ENCODE peak calls at places on chromosomes 16 and 17, in eight cellular contexts. W is K562, S is stomach, E is SK-N-SH, F is ovary, J is transverse colon, D is A549, N is H1. I is an unnamed sample.

GRCh38 chr17:958712-959451 is 20.7 kb downstream of the NXN start:
- DNase-seq in S (no peak), J (no peak), N (no peak), W (no peak), D (no peak), F (no peak), E (no peak), I (no peak)

GRCh38 chr16:85187447-85187846 is 75.2 kb upstream of the CIBAR2 start:
- DNase-seq in D (no peak), F (no peak), E (no peak), W (no peak), N (no peak), S (no peak), J (no peak), I (no peak)

GRCh38 chr16:10098991-10099390 is 83.2 kb downstream of the GRIN2A start:
- DNase-seq in J (no peak), D (no peak), W (no peak), N (no peak), S (no peak), F (no peak), E (no peak), I (no peak)

GRCh38 chr16:85403693-85404092 is 209.4 kb upstream of the GSE1 start:
- DNase-seq in N (no peak), S (no peak), W (no peak), D (peak; percentile 28), E (no peak), F (no peak), J (no peak), I (no peak)

GRCh38 chr16:57268804-57269800 is 15.4 kb downstream of the PLLP start:
- DNase-seq in F (no peak), N (no peak), J (peak; percentile 88), E (peak; percentile 73), D (peak; percentile 40), S (peak; percentile 95), W (peak; percentile 80), I (no peak)

GRCh38 chr17:48972749-48973097 is 4.3 kb upstream of the GIP start:
- DNase-seq in J (no peak), D (no peak), W (no peak), E (no peak), S (no peak), N (no peak), F (no peak), I (no peak)

GRCh38 chr17:75386430-75386829 is 19.0 kb downstream of the GRB2 start:
- DNase-seq in E (no peak), D (no peak), F (no peak), J (no peak), S (no peak), N (no peak), W (no peak), I (no peak)

GRCh38 chr17:35588196-35588920 is 1.2 kb downstream of the AP2B1 start:
- DNase-seq in F (no peak), J (no peak), E (no peak), W (no peak), S (no peak), N (no peak), D (peak; percentile 93), I (no peak)

GRCh38 chr16:11347831-11348230 is 2.6 kb downstream of the RMI2 start:
- DNase-seq in N (no peak), D (no peak), S (no peak), W (no peak), E (no peak), F (no peak), J (no peak), I (no peak)

GRCh38 chr16:11348737-11349598 is 3.7 kb downstream of the RMI2 start:
- DNase-seq in E (no peak), W (no peak), D (no peak), F (no peak), N (no peak), J (no peak), S (no peak), I (no peak)

GRCh38 chr16:11349599-11350276 is 4.5 kb downstream of the RMI2 start:
- DNase-seq in W (no peak), F (peak; percentile 46), E (no peak), D (no peak), J (peak; percentile 49), N (no peak), S (peak; percentile 63), I (peak; percentile 57)

GRCh38 chr16:11353158-11353557 is 7.9 kb downstream of the RMI2 start:
- DNase-seq in S (no peak), E (no peak), J (no peak), F (no peak), D (no peak), W (no peak), N (no peak), I (no peak)

DNA sequence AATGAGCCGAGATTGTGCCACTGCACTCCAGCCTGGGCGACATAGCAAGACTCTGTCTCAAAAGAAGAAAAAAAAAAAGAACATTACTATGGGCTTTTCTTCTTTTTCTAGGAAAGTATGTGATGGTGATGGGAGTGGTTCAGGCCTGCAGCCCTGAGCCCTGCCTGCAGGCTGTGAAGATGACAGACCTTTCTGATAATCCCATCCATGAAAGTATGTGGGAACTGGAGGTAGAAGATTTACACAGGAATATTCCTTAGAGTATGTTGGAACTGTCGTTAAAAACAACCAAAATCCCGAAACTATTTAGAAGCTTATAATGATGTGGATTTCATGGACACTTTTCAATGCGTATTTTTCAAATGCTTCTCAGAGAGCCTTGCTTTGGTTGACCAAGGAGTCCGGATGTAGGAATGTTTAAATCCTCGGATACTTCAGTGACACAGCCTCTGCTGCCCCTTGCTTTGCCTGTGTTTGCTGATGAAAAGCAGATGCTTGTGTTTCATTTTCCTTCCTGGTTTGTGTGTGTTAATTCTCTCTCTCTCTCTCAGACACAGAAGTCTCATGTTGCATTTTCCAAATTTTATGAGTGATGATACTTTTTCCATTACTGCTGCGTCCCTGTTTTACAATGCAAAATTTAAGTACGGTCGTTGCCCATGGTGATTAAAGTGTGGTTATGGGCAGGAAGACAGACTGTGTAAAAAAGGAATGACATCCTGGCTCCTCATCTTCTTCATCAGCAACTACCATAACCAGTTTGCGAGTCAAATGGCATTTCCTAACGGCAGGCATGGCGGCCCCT is 5.5 kb downstream of the RMI2 start:
- DNase-seq in S (no peak), J (no peak), N (no peak), E (peak; percentile 44), D (no peak), W (no peak), F (no peak), I (no peak)
- TF ChIP-seq EP300 in S (no peak), J (no peak), N (no peak), E (peak; percentile 53), D (no peak), W (no peak), F (no peak), I (no peak)

GRCh38 chr17:43608313-43608712 is 53.4 kb downstream of the MEOX1 start:
- DNase-seq in F (no peak), J (no peak), E (no peak), W (no peak), N (no peak), S (no peak), D (peak; percentile 75), I (no peak)
- H3K9me3 ChIP-seq in F (no peaks in the 10 kb centered on the region), J (no peaks in the 10 kb centered on the region), E (no peaks in the 10 kb centered on the region), W (peaks cover 3% of the 10 kb centered on the region), N (peaks cover 4% of the 10 kb centered on the region), S (no peaks in the 10 kb centered on the region), D (peaks cover 7% of the 10 kb centered on the region), I (no peaks in the 10 kb centered on the region)

GRCh38 chr17:6070895-6071511 is 824 bp downstream of the WSCD1 start:
- DNase-seq in S (no peak), W (no peak), E (peak; percentile 55), J (peak; percentile 27), F (no peak), N (no peak), D (peak; percentile 23), I (no peak)

GRCh38 chr17:6072157-6072556 is 2.0 kb downstream of the WSCD1 start:
- DNase-seq in W (no peak), N (no peak), J (no peak), E (no peak), F (no peak), D (no peak), S (no peak), I (no peak)

GRCh38 chr17:6069611-6070279 is 434 bp upstream of the WSCD1 start:
- DNase-seq in E (no peak), W (no peak), D (peak; percentile 21), J (peak; percentile 20), S (no peak), F (no peak), N (no peak), I (no peak)

GRCh38 chr17:6071528-6072065 is 1.4 kb downstream of the WSCD1 start:
- DNase-seq in W (no peak), E (no peak), D (no peak), N (no peak), J (no peak), S (no peak), F (no peak), I (no peak)

GRCh38 chr17:6070280-6070894 is at the start of gene WSCD1:
- DNase-seq in E (peak; percentile 87), N (no peak), F (no peak), J (peak; percentile 54), W (no peak), S (peak; percentile 45), D (peak; percentile 17), I (no peak)
- TF ChIP-seq EP300 in E (no peak), N (no peak), F (no peak), J (no peak), W (no peak), S (no peak), D (no peak), I (no peak)

GRCh38 chr16:35686595-35686994 is 2227.2 kb downstream of the TP53TG3F start:
- DNase-seq in N (no peak), F (no peak), S (no peak), J (no peak), D (no peak), W (no peak), E (no peak), I (no peak)
- H3K9me3 ChIP-seq in N (peaks cover 32% of the 10 kb centered on the region), F (no peaks in the 10 kb centered on the region), S (peaks cover 92% of the 10 kb centered on the region), J (peaks cover 11% of the 10 kb centered on the region), D (no peaks in the 10 kb centered on the region), W (no peaks in the 10 kb centered on the region), E (no peaks in the 10 kb centered on the region), I (peaks cover 78% of the 10 kb centered on the region)

GRCh38 chr17:36816889-36817288 is 120.4 kb upstream of the LHX1 start:
- DNase-seq in N (no peak), D (no peak), E (no peak), S (no peak), W (no peak), F (no peak), J (no peak), I (no peak)
- TF ChIP-seq EP300 in N (no peak), D (no peak), E (no peak), S (no peak), W (no peak), F (no peak), J (no peak), I (no peak)